ENCODE peak calls at places on chromosome 21, in six cellular contexts. S is nephron progenitor cell, R is tibial artery, Y is MCF 10A, N is Caco-2, W is ascending aorta. L is an unnamed sample.

GRCh38 chr21:28884481-28884880 is 108.2 kb downstream of the LTN1 start:
- DNase-seq in S (no peak), R (no peak), Y (peak), N (no peak), W (no peak), L (no peak)

GRCh38 chr21:14120091-14120734 is 90.5 kb downstream of the LIPI start:
- DNase-seq in S (peak), R (no peak), Y (peak), N (peak), W (no peak), L (no peak)

GRCh38 chr21:38950388-38951094 is 144.8 kb downstream of the ETS2 start:
- DNase-seq in S (no peak), R (peak), Y (peak), N (peak), W (no peak), L (no peak)

GRCh38 chr21:14880922-14881321 is 183.9 kb downstream of the NRIP1 start:
- DNase-seq in S (no peak), R (no peak), Y (peak), N (no peak), W (no peak), L (no peak)

GRCh38 chr21:38955495-38955894 is 149.8 kb downstream of the ETS2 start:
- DNase-seq in S (no peak), R (no peak), Y (peak), N (no peak), W (no peak), L (no peak)

GRCh38 chr21:31952828-31953227 is 80.0 kb downstream of the HUNK start:
- DNase-seq in S (no peak), R (no peak), Y (no peak), N (no peak), W (no peak), L (no peak)

GRCh38 chr21:33302055-33302454 is 22.7 kb upstream of the IFNAR1 start:
- DNase-seq in S (no peak), R (no peak), Y (peak), N (no peak), W (no peak), L (no peak)

GRCh38 chr21:21232320-21232719 is 234.1 kb downstream of the NCAM2 start:
- DNase-seq in S (peak), R (no peak), Y (peak), N (peak), W (no peak), L (no peak)

GRCh38 chr21:31258073-31258472 is 86.0 kb downstream of the TIAM1 start:
- DNase-seq in S (no peak), R (no peak), Y (no peak), N (no peak), W (no peak), L (no peak)

GRCh38 chr21:46599251-46599572 is 5.7 kb downstream of the S100B start:
- DNase-seq in S (no peak), R (no peak), Y (no peak), N (peak), W (no peak), L (no peak)

GRCh38 chr21:17673261-17674020 is 60.7 kb upstream of the BTG3 start:
- DNase-seq in S (no peak), R (no peak), Y (peak), N (peak), W (no peak), L (no peak)

GRCh38 chr21:37074546-37074945 is 1.5 kb downstream of the TTC3 start:
- DNase-seq in S (no peak), R (no peak), Y (peak), N (no peak), W (no peak), L (no peak)

GRCh38 chr21:37072988-37073416 is at the start of the genes PIGP and TTC3:
- DNase-seq in S (peak), R (peak), Y (peak), N (peak), W (peak), L (peak)

GRCh38 chr21:37074195-37074510 is 1.1 kb downstream of the TTC3 start:
- DNase-seq in S (peak), R (no peak), Y (peak), N (peak), W (no peak), L (peak)

GRCh38 chr21:37072239-37072987 is 458 bp downstream of the PIGP start:
- DNase-seq in S (peak), R (peak), Y (peak), N (peak), W (peak), L (no peak)

GRCh38 chr21:37073417-37074194 is 552 bp downstream of the TTC3 start:
- DNase-seq in S (peak), R (no peak), Y (peak), N (no peak), W (peak), L (peak)
- TF ChIP-seq CTCF in S (no peak), R (no peak), Y (no peak), N (no peak), W (no peak), L (no peak)

GRCh38 chr21:41931041-41931451 is 22.8 kb downstream of the C2CD2 start:
- DNase-seq in S (no peak), R (no peak), Y (peak), N (peak), W (no peak), L (no peak)

GRCh38 chr21:41932576-41933258 is 21.1 kb downstream of the C2CD2 start:
- DNase-seq in S (no peak), R (no peak), Y (peak), N (no peak), W (no peak), L (no peak)

GRCh38 chr21:41932191-41932575 is 21.6 kb downstream of the C2CD2 start:
- DNase-seq in S (no peak), R (no peak), Y (peak), N (no peak), W (no peak), L (no peak)

GRCh38 chr21:41929248-41929647 is 24.6 kb downstream of the C2CD2 start:
- DNase-seq in S (no peak), R (no peak), Y (no peak), N (no peak), W (no peak), L (no peak)

DNA sequence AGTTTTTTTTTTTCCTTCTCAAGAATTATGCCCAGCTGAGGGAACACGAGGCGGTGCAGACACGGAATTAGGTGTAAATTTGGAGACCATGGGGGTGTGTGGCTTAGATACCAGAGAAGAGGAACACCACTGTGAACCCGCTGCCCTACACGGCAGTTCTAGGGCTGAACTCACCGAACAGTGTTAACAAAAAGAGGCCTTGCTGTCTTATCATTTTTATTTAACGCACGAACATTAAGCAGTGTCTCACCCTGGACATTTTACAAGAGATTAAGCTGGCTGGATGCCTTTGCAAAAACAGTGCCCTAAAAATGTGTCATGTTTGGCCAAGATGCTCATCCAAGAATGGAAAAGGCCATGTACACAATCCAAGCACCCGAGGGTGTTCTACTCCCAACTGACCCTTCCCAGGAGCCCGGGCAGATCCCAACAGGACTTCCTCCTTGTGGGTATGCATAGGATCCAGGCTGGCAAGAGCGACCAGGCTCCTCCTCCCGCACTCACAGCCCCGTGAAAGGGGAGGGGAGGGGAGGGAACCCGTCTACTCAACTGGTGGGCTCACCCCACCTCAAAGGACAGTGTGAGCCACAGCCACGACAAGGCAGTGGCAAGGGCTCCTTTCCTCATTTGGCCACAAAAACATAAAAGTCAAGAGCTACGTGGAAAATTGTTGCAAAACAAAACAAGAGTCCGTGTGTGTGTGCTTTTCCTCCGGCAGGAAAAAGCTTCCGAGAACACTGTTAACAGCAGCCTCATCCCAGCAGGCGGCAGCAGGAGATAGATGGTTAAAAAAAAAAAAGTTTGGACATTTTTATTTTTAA is 20.3 kb downstream of the C2CD2 start:
- DNase-seq in S (no peak), R (no peak), Y (peak), N (no peak), W (no peak), L (no peak)
- TF ChIP-seq CTCF in S (no peak), R (no peak), Y (no peak), N (no peak), W (no peak), L (no peak)

DNA sequence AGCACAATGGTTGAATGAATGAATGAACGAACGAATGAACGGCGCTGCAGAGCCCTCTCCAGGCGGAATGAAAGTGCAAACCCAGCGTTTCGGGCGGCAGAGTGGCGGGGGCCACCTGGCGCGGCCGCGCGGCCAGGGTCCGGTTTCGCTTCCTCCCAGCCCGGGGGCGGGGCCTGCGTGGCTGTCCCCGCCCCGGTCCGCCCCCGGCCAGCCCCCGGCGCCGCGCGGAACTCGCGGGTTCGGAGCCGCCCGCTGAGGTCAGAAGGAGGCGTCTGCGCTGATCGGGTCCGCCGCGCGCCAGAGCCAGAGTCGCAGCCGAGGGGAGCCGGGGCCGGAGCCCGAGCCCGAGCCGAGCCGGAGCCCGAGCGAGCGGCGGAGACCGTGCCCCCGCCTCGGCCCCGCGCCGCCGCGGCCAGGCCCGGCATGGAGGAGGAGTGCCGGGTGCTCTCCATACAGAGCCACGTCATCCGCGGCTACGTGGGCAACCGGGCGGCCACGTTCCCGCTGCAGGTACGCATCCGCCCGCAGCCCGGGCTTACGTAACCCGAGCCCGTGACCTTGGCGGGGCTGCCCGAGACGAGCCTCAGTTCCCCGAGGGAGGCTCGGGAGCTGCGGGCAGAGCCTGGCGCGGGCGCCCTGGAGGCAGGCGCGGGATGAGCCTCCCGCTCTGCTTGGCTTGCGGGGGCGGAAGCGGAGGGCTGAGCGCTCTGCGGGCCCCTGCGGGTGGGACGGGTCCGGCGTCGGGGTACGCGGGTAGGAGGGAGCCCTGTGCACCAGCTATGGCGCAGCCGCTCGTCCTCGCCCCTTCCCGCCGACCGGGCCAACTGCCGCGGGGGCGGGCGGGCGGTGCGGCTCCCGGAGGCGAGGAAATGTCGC is at the start of gene PDXK:
- DNase-seq in S (peak), R (peak), Y (peak), N (peak), W (no peak), L (peak)
- TF ChIP-seq CTCF in S (no peak), R (no peak), Y (no peak), N (no peak), W (peak), L (peak)

GRCh38 chr21:37088196-37088595 is 15.1 kb downstream of the TTC3 start:
- DNase-seq in S (no peak), R (no peak), Y (peak), N (no peak), W (no peak), L (no peak)

GRCh38 chr21:37085726-37086125 is 12.7 kb downstream of the TTC3 start:
- DNase-seq in S (no peak), R (no peak), Y (no peak), N (no peak), W (no peak), L (no peak)

GRCh38 chr21:37082375-37082774 is 9.3 kb downstream of the TTC3 start:
- DNase-seq in S (no peak), R (no peak), Y (no peak), N (no peak), W (no peak), L (no peak)

GRCh38 chr21:37082856-37083611 is 10.0 kb downstream of the TTC3 start:
- DNase-seq in S (no peak), R (no peak), Y (no peak), N (no peak), W (no peak), L (no peak)

GRCh38 chr21:37087188-37087587 is 14.1 kb downstream of the TTC3 start:
- DNase-seq in S (no peak), R (no peak), Y (peak), N (peak), W (no peak), L (no peak)
- TF ChIP-seq CTCF in S (no peak), R (peak), Y (peak), N (no peak), W (no peak), L (peak)

GRCh38 chr21:42308914-42309752 is 6.1 kb downstream of the TFF3 start:
- DNase-seq in S (no peak), R (no peak), Y (no peak), N (no peak), W (no peak), L (no peak)
- TF ChIP-seq CTCF in S (no peak), R (no peak), Y (no peak), N (no peak), W (no peak), L (no peak)

GRCh38 chr21:42124826-42125570 is 53.9 kb downstream of the UMODL1 start:
- DNase-seq in S (no peak), R (no peak), Y (no peak), N (no peak), W (no peak), L (no peak)

GRCh38 chr21:42123509-42123908 is 52.4 kb downstream of the UMODL1 start:
- DNase-seq in S (no peak), R (no peak), Y (no peak), N (no peak), W (no peak), L (no peak)

GRCh38 chr21:42124081-42124480 is 53.0 kb downstream of the UMODL1 start:
- DNase-seq in S (no peak), R (no peak), Y (no peak), N (no peak), W (no peak), L (no peak)

GRCh38 chr21:42127164-42128125 is 56.3 kb downstream of the UMODL1 start:
- DNase-seq in S (no peak), R (no peak), Y (no peak), N (no peak), W (no peak), L (no peak)

GRCh38 chr21:42125571-42126544 is 54.7 kb downstream of the UMODL1 start:
- DNase-seq in S (no peak), R (no peak), Y (peak), N (peak), W (no peak), L (no peak)
- TF ChIP-seq CTCF in S (peak), R (no peak), Y (peak), N (peak), W (no peak), L (peak)

GRCh38 chr21:26852422-26852821 is 7.2 kb upstream of the ADAMTS1 start:
- DNase-seq in S (no peak), R (no peak), Y (no peak), N (no peak), W (no peak), L (no peak)

GRCh38 chr21:26847951-26848350 is 2.7 kb upstream of the ADAMTS1 start:
- DNase-seq in S (no peak), R (no peak), Y (no peak), N (no peak), W (no peak), L (no peak)

GRCh38 chr21:26851109-26851944 is 6.1 kb upstream of the ADAMTS1 start:
- DNase-seq in S (no peak), R (no peak), Y (no peak), N (no peak), W (no peak), L (no peak)

GRCh38 chr21:26850116-26850643 is 5.0 kb upstream of the ADAMTS1 start:
- DNase-seq in S (no peak), R (no peak), Y (peak), N (peak), W (no peak), L (no peak)

GRCh38 chr21:26849428-26850115 is 4.4 kb upstream of the ADAMTS1 start:
- DNase-seq in S (peak), R (no peak), Y (peak), N (peak), W (no peak), L (no peak)
- TF ChIP-seq CTCF in S (peak), R (peak), Y (peak), N (peak), W (no peak), L (peak)

GRCh38 chr21:45588861-45589491 is 46.7 kb upstream of the SLC19A1 start:
- DNase-seq in S (no peak), R (no peak), Y (no peak), N (no peak), W (no peak), L (no peak)

GRCh38 chr21:45590246-45590725 is 48.0 kb upstream of the SLC19A1 start:
- DNase-seq in S (peak), R (peak), Y (no peak), N (no peak), W (no peak), L (peak)

GRCh38 chr21:45590726-45591618 is 48.7 kb upstream of the SLC19A1 start:
- DNase-seq in S (peak), R (no peak), Y (no peak), N (no peak), W (no peak), L (no peak)

GRCh38 chr21:45588086-45588825 is 46.0 kb upstream of the SLC19A1 start:
- DNase-seq in S (no peak), R (no peak), Y (no peak), N (no peak), W (no peak), L (no peak)

GRCh38 chr21:45589686-45590245 is 47.5 kb upstream of the SLC19A1 start:
- DNase-seq in S (no peak), R (no peak), Y (no peak), N (no peak), W (no peak), L (no peak)
- TF ChIP-seq CTCF in S (no peak), R (no peak), Y (no peak), N (no peak), W (no peak), L (no peak)

GRCh38 chr21:26909972-26910371 is 56.9 kb downstream of the ADAMTS5 start:
- DNase-seq in S (peak), R (no peak), Y (peak), N (peak), W (no peak), L (no peak)
- TF ChIP-seq CTCF in S (peak), R (no peak), Y (no peak), N (no peak), W (no peak), L (peak)